ENCODE peak calls at places on chromosomes 6 and 20, in four cellular contexts. One of them, this sample, is unnamed.

GRCh38 chr20:44111712-44112335 is 75.2 kb downstream of the JPH2 start:
- DNase-seq in mesendoderm: no peak
- DNase-seq in IMR-90: peak
- DNase-seq in H9: no peak
- DNase-seq in this sample: peak

GRCh38 chr6:81929828-81930227 is 177.3 kb upstream of the TENT5A start:
- DNase-seq in mesendoderm: no peak
- DNase-seq in IMR-90: peak
- DNase-seq in H9: no peak
- DNase-seq in this sample: no peak

GRCh38 chr20:577167-577791 is 32.8 kb downstream of the TCF15 start:
- DNase-seq in mesendoderm: peak
- DNase-seq in IMR-90: peak
- DNase-seq in H9: peak
- DNase-seq in this sample: peak

GRCh38 chr6:157148391-157149323 is 174.7 kb downstream of the TMEM242 start:
- DNase-seq in mesendoderm: peak
- DNase-seq in IMR-90: peak
- DNase-seq in H9: no peak
- DNase-seq in this sample: peak

GRCh38 chr6:139262519-139263300 is 29.1 kb downstream of the TXLNB start:
- DNase-seq in mesendoderm: no peak
- DNase-seq in IMR-90: peak
- DNase-seq in H9: no peak
- DNase-seq in this sample: no peak

GRCh38 chr20:52847029-52847660 is 125.0 kb upstream of the TSHZ2 start:
- DNase-seq in mesendoderm: peak
- DNase-seq in IMR-90: no peak
- DNase-seq in H9: no peak
- DNase-seq in this sample: no peak

GRCh38 chr20:61588356-61589054 is 336.4 kb downstream of the CDH4 start:
- DNase-seq in mesendoderm: peak
- DNase-seq in IMR-90: peak
- DNase-seq in H9: no peak
- DNase-seq in this sample: peak

GRCh38 chr20:11001767-11002540 is 328.2 kb upstream of the JAG1 start:
- DNase-seq in mesendoderm: peak
- DNase-seq in IMR-90: peak
- DNase-seq in H9: no peak
- DNase-seq in this sample: peak

GRCh38 chr20:50540620-50541605 is 30.7 kb downstream of the PTPN1 start:
- DNase-seq in mesendoderm: peak
- DNase-seq in IMR-90: peak
- DNase-seq in H9: no peak
- DNase-seq in this sample: peak

GRCh38 chr20:25390538-25391528 is at the start of gene ABHD12:
- DNase-seq in mesendoderm: peak
- DNase-seq in IMR-90: peak
- DNase-seq in H9: peak
- DNase-seq in this sample: peak
- H2BK120ac ChIP-seq in mesendoderm: no peak
- H2BK120ac ChIP-seq in IMR-90: peak
- H2BK120ac ChIP-seq in H9: no peak
- H2BK120ac ChIP-seq in this sample: peak

DNA sequence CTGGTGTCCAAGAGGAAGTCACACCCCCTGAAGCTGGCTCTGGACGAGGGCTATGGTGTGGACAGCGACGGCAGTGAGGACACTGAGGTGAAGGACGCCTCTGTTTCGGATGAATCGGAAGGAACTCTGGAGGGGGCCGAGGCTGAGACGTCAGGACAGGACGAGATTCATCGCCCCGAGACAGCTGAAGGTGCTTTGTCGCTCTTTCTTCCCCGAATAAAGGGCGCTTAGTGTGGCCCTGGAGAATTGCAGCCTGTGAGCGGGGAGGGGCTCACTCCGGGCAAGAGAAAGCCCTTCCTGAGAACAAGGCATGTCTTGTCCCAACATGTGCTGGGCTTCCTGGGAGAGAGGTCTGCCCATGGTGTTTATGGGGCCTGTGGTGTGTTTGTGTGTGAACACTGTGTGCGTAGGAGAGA is 41.4 kb downstream of the MYT1 start:
- DNase-seq in mesendoderm: no peak
- DNase-seq in IMR-90: no peak
- DNase-seq in H9: no peak
- DNase-seq in this sample: no peak
- H3K9ac ChIP-seq in mesendoderm: no peak
- H3K9ac ChIP-seq in IMR-90: no peak
- H3K9ac ChIP-seq in H9: no peak
- H3K9ac ChIP-seq in this sample: no peak

DNA sequence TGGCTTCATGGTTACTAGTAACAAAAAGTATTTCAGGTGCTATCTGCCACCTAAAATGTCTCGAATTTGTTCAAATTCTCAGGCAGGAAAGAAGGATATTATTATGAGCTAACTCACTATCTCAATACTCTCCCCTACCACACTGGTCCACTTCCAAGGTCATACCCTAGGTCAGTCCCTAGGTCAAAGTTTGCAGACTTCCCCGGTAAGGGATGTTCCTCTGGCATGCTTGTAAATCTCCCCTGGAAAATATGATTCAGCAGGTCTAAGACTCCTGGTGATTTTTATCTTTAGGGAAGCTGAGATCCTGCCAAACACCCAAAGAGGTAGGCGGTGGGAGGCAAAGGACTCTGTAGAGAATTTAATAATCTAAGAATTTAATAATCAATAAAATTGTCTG is 6.7 kb downstream of the AHCY start:
- DNase-seq in mesendoderm: no peak
- DNase-seq in IMR-90: no peak
- DNase-seq in H9: no peak
- DNase-seq in this sample: no peak
- H2BK120ac ChIP-seq in mesendoderm: no peak
- H2BK120ac ChIP-seq in IMR-90: no peak
- H2BK120ac ChIP-seq in H9: no peak
- H2BK120ac ChIP-seq in this sample: no peak

GRCh38 chr6:20302168-20302567 is 89.9 kb upstream of the MBOAT1 start:
- DNase-seq in mesendoderm: peak
- DNase-seq in IMR-90: no peak
- DNase-seq in H9: no peak
- DNase-seq in this sample: peak
- H3K9ac ChIP-seq in mesendoderm: no peak
- H3K9ac ChIP-seq in IMR-90: no peak
- H3K9ac ChIP-seq in H9: no peak
- H3K9ac ChIP-seq in this sample: no peak

GRCh38 chr20:63534831-63535651 is 2.1 kb downstream of the PTK6 start:
- DNase-seq in mesendoderm: no peak
- DNase-seq in IMR-90: no peak
- DNase-seq in H9: no peak
- DNase-seq in this sample: no peak
- H2BK120ac ChIP-seq in mesendoderm: no peak
- H2BK120ac ChIP-seq in IMR-90: no peak
- H2BK120ac ChIP-seq in H9: no peak
- H2BK120ac ChIP-seq in this sample: no peak

DNA sequence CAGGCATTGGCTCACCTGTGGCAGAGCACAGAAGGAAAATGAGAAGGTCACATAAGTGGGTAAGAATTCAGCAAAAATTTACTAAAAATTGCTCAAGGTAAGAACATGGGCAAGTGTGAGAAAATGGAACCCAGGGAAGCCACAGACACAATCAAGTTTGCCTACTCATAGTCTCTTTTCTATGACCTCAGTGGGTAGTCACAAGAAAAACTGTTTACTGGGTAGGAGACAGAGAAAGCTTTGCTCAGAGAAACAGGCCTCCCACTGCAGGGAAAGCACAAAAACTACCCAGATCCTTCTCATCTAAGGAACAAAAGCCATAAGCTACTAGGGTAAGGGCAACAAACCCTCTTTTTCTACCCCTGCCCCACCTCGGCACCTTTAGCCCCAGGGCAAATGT is 35.2 kb downstream of the FAM184A start:
- DNase-seq in mesendoderm: peak
- DNase-seq in IMR-90: no peak
- DNase-seq in H9: no peak
- DNase-seq in this sample: no peak
- H3K9ac ChIP-seq in mesendoderm: no peak
- H3K9ac ChIP-seq in IMR-90: no peak
- H3K9ac ChIP-seq in H9: no peak
- H3K9ac ChIP-seq in this sample: no peak

GRCh38 chr6:43070028-43070632 is 6.0 kb upstream of the PTK7 start:
- DNase-seq in mesendoderm: peak
- DNase-seq in IMR-90: peak
- DNase-seq in H9: no peak
- DNase-seq in this sample: peak
- H2BK120ac ChIP-seq in mesendoderm: no peak
- H2BK120ac ChIP-seq in IMR-90: no peak
- H2BK120ac ChIP-seq in H9: no peak
- H2BK120ac ChIP-seq in this sample: no peak

GRCh38 chr6:116253188-116253504 is 729 bp downstream of the TSPYL4 start:
- DNase-seq in mesendoderm: no peak
- DNase-seq in IMR-90: no peak
- DNase-seq in H9: no peak
- DNase-seq in this sample: no peak

GRCh38 chr6:116253505-116254296 is at the start of gene TSPYL4:
- DNase-seq in mesendoderm: peak
- DNase-seq in IMR-90: peak
- DNase-seq in H9: peak
- DNase-seq in this sample: peak

GRCh38 chr6:116254297-116254724 is 436 bp upstream of the TSPYL4 start:
- DNase-seq in mesendoderm: no peak
- DNase-seq in IMR-90: no peak
- DNase-seq in H9: no peak
- DNase-seq in this sample: no peak

GRCh38 chr6:116248577-116248976 is 5.3 kb downstream of the TSPYL4 start:
- DNase-seq in mesendoderm: no peak
- DNase-seq in IMR-90: no peak
- DNase-seq in H9: no peak
- DNase-seq in this sample: no peak

GRCh38 chr6:116251568-116252384 is 2.1 kb downstream of the TSPYL4 start:
- DNase-seq in mesendoderm: peak
- DNase-seq in IMR-90: peak
- DNase-seq in H9: peak
- DNase-seq in this sample: peak
- H3K9ac ChIP-seq in mesendoderm: no peak
- H3K9ac ChIP-seq in IMR-90: peak
- H3K9ac ChIP-seq in H9: no peak
- H3K9ac ChIP-seq in this sample: peak

GRCh38 chr6:14797875-14798593 is 447.8 kb upstream of the JARID2 start:
- DNase-seq in mesendoderm: peak
- DNase-seq in IMR-90: no peak
- DNase-seq in H9: no peak
- DNase-seq in this sample: no peak
- H2BK120ac ChIP-seq in mesendoderm: no peak
- H2BK120ac ChIP-seq in IMR-90: peak
- H2BK120ac ChIP-seq in H9: no peak
- H2BK120ac ChIP-seq in this sample: no peak

This sample was measured in mesenchymal stem cell.